ENCODE peak calls at places on chromosomes 12 and 14, in ten cellular contexts. One of them, this sample, is unnamed.

GRCh38 chr12:106058256-106059182 is 80.2 kb downstream of the NUAK1 start:
- DNase-seq in heart right ventricle: no peak
- DNase-seq in psoas muscle: no peak
- DNase-seq in stomach: no peak
- DNase-seq in Calu3: no peak
- DNase-seq in NCI-H1092: no peak
- DNase-seq in astrocyte of the spinal cord: peak; percentile 43
- DNase-seq in A549: no peak
- DNase-seq in endothelial cell: no peak
- DNase-seq in T-helper 17 cell: no peak
- DNase-seq in this sample: no peak

GRCh38 chr12:51687142-51687935 is 96.3 kb downstream of the SCN8A start:
- DNase-seq in heart right ventricle: no peak
- DNase-seq in psoas muscle: no peak
- DNase-seq in stomach: no peak
- DNase-seq in Calu3: no peak
- DNase-seq in NCI-H1092: no peak
- DNase-seq in astrocyte of the spinal cord: peak; percentile 33
- DNase-seq in A549: no peak
- DNase-seq in endothelial cell: no peak
- DNase-seq in T-helper 17 cell: no peak
- DNase-seq in this sample: no peak

GRCh38 chr12:47164730-47165439 is 85.1 kb upstream of the AMIGO2 start:
- DNase-seq in heart right ventricle: no peak
- DNase-seq in psoas muscle: no peak
- DNase-seq in stomach: no peak
- DNase-seq in Calu3: no peak
- DNase-seq in NCI-H1092: no peak
- DNase-seq in astrocyte of the spinal cord: peak; percentile 86
- DNase-seq in A549: no peak
- DNase-seq in endothelial cell: no peak
- DNase-seq in T-helper 17 cell: no peak
- DNase-seq in this sample: no peak

GRCh38 chr12:100675432-100675831 is 101.9 kb downstream of the GAS2L3 start:
- DNase-seq in heart right ventricle: peak; percentile 53
- DNase-seq in psoas muscle: no peak
- DNase-seq in stomach: no peak
- DNase-seq in Calu3: peak; percentile 62
- DNase-seq in NCI-H1092: peak; percentile 22
- DNase-seq in astrocyte of the spinal cord: peak; percentile 74
- DNase-seq in A549: no peak
- DNase-seq in endothelial cell: no peak
- DNase-seq in T-helper 17 cell: no peak
- DNase-seq in this sample: peak; percentile 37

GRCh38 chr12:1918081-1918874 is at the start of gene CACNA2D4:
- DNase-seq in heart right ventricle: no peak
- DNase-seq in psoas muscle: peak; percentile 49
- DNase-seq in stomach: peak; percentile 22
- DNase-seq in Calu3: no peak
- DNase-seq in NCI-H1092: no peak
- DNase-seq in astrocyte of the spinal cord: no peak
- DNase-seq in A549: no peak
- DNase-seq in endothelial cell: no peak
- DNase-seq in T-helper 17 cell: no peak
- DNase-seq in this sample: no peak

GRCh38 chr12:85955127-85955526 is 81.0 kb downstream of the NTS start:
- DNase-seq in heart right ventricle: no peak
- DNase-seq in psoas muscle: no peak
- DNase-seq in stomach: no peak
- DNase-seq in Calu3: no peak
- DNase-seq in NCI-H1092: no peak
- DNase-seq in astrocyte of the spinal cord: peak; percentile 18
- DNase-seq in A549: no peak
- DNase-seq in endothelial cell: no peak
- DNase-seq in T-helper 17 cell: no peak
- DNase-seq in this sample: no peak

GRCh38 chr12:115216300-115216699 is 532.3 kb upstream of the TBX3 start:
- DNase-seq in heart right ventricle: no peak
- DNase-seq in psoas muscle: no peak
- DNase-seq in stomach: no peak
- DNase-seq in Calu3: no peak
- DNase-seq in NCI-H1092: no peak
- DNase-seq in astrocyte of the spinal cord: no peak
- DNase-seq in A549: no peak
- DNase-seq in endothelial cell: no peak
- DNase-seq in T-helper 17 cell: no peak
- DNase-seq in this sample: no peak

GRCh38 chr14:50882932-50883826 is 11.3 kb downstream of the ABHD12B start:
- DNase-seq in heart right ventricle: no peak
- DNase-seq in psoas muscle: no peak
- DNase-seq in stomach: peak; percentile 26
- DNase-seq in Calu3: peak; percentile 64
- DNase-seq in NCI-H1092: no peak
- DNase-seq in astrocyte of the spinal cord: no peak
- DNase-seq in A549: no peak
- DNase-seq in endothelial cell: no peak
- DNase-seq in T-helper 17 cell: no peak
- DNase-seq in this sample: no peak

GRCh38 chr12:40378721-40379120 is 153.9 kb downstream of the LRRK2 start:
- DNase-seq in heart right ventricle: no peak
- DNase-seq in psoas muscle: no peak
- DNase-seq in stomach: no peak
- DNase-seq in Calu3: no peak
- DNase-seq in NCI-H1092: no peak
- DNase-seq in astrocyte of the spinal cord: no peak
- DNase-seq in A549: no peak
- DNase-seq in endothelial cell: no peak
- DNase-seq in T-helper 17 cell: no peak
- DNase-seq in this sample: no peak

GRCh38 chr12:120711411-120711810 is 1.2 kb downstream of the UNC119B start:
- DNase-seq in heart right ventricle: no peak
- DNase-seq in psoas muscle: no peak
- DNase-seq in stomach: no peak
- DNase-seq in Calu3: no peak
- DNase-seq in NCI-H1092: no peak
- DNase-seq in astrocyte of the spinal cord: no peak
- DNase-seq in A549: no peak
- DNase-seq in endothelial cell: no peak
- DNase-seq in T-helper 17 cell: no peak
- DNase-seq in this sample: no peak

GRCh38 chr12:58602736-58603135 is 317.6 kb downstream of the LRIG3 start:
- DNase-seq in heart right ventricle: no peak
- DNase-seq in psoas muscle: no peak
- DNase-seq in stomach: no peak
- DNase-seq in Calu3: no peak
- DNase-seq in NCI-H1092: no peak
- DNase-seq in astrocyte of the spinal cord: no peak
- DNase-seq in A549: no peak
- DNase-seq in endothelial cell: no peak
- DNase-seq in T-helper 17 cell: no peak
- DNase-seq in this sample: no peak

GRCh38 chr12:53221203-53222076 is 10.6 kb downstream of the RARG start:
- DNase-seq in heart right ventricle: peak; percentile 76
- DNase-seq in psoas muscle: peak; percentile 89
- DNase-seq in stomach: peak; percentile 80
- DNase-seq in Calu3: peak; percentile 74
- DNase-seq in NCI-H1092: no peak
- DNase-seq in astrocyte of the spinal cord: peak; percentile 57
- DNase-seq in A549: peak; percentile 75
- DNase-seq in endothelial cell: peak; percentile 69
- DNase-seq in T-helper 17 cell: peak; percentile 38
- DNase-seq in this sample: no peak

GRCh38 chr12:95836630-95837239 is 22.0 kb upstream of the SNRPF start:
- DNase-seq in heart right ventricle: no peak
- DNase-seq in psoas muscle: no peak
- DNase-seq in stomach: no peak
- DNase-seq in Calu3: no peak
- DNase-seq in NCI-H1092: no peak
- DNase-seq in astrocyte of the spinal cord: peak; percentile 69
- DNase-seq in A549: peak; percentile 83
- DNase-seq in endothelial cell: no peak
- DNase-seq in T-helper 17 cell: no peak
- DNase-seq in this sample: peak; percentile 76

GRCh38 chr14:21852061-21852664 is 178.5 kb upstream of the OR4E1 start:
- DNase-seq in heart right ventricle: no peak
- DNase-seq in psoas muscle: peak; percentile 52
- DNase-seq in stomach: peak; percentile 57
- DNase-seq in Calu3: peak; percentile 56
- DNase-seq in NCI-H1092: no peak
- DNase-seq in astrocyte of the spinal cord: peak; percentile 27
- DNase-seq in A549: peak; percentile 38
- DNase-seq in endothelial cell: peak; percentile 70
- DNase-seq in T-helper 17 cell: peak; percentile 36
- DNase-seq in this sample: no peak

GRCh38 chr12:11607313-11608081 is 42.0 kb upstream of the ETV6 start:
- DNase-seq in heart right ventricle: no peak
- DNase-seq in psoas muscle: no peak
- DNase-seq in stomach: no peak
- DNase-seq in Calu3: peak; percentile 11
- DNase-seq in NCI-H1092: no peak
- DNase-seq in astrocyte of the spinal cord: no peak
- DNase-seq in A549: no peak
- DNase-seq in endothelial cell: no peak
- DNase-seq in T-helper 17 cell: no peak
- DNase-seq in this sample: no peak

GRCh38 chr12:107760207-107760816 is 625 bp downstream of the PRDM4 start:
- DNase-seq in heart right ventricle: peak; percentile 6
- DNase-seq in psoas muscle: no peak
- DNase-seq in stomach: no peak
- DNase-seq in Calu3: peak; percentile 29
- DNase-seq in NCI-H1092: peak; percentile 1
- DNase-seq in astrocyte of the spinal cord: no peak
- DNase-seq in A549: peak; percentile 26
- DNase-seq in endothelial cell: peak; percentile 28
- DNase-seq in T-helper 17 cell: peak; percentile 26
- DNase-seq in this sample: no peak

GRCh38 chr12:79119796-79120195 is 255.2 kb downstream of the SYT1 start:
- DNase-seq in heart right ventricle: no peak
- DNase-seq in psoas muscle: no peak
- DNase-seq in stomach: no peak
- DNase-seq in Calu3: peak; percentile 6
- DNase-seq in NCI-H1092: no peak
- DNase-seq in astrocyte of the spinal cord: no peak
- DNase-seq in A549: peak; percentile 26
- DNase-seq in endothelial cell: no peak
- DNase-seq in T-helper 17 cell: no peak
- DNase-seq in this sample: no peak

GRCh38 chr14:56118611-56119181 is 485 bp downstream of the PELI2 start:
- DNase-seq in heart right ventricle: peak; percentile 21
- DNase-seq in psoas muscle: peak; percentile 67
- DNase-seq in stomach: peak; percentile 44
- DNase-seq in Calu3: peak; percentile 15
- DNase-seq in NCI-H1092: no peak
- DNase-seq in astrocyte of the spinal cord: no peak
- DNase-seq in A549: no peak
- DNase-seq in endothelial cell: peak; percentile 47
- DNase-seq in T-helper 17 cell: peak; percentile 14
- DNase-seq in this sample: no peak

GRCh38 chr12:9039397-9039977 is 50.1 kb downstream of the KLRG1 start:
- DNase-seq in heart right ventricle: no peak
- DNase-seq in psoas muscle: no peak
- DNase-seq in stomach: no peak
- DNase-seq in Calu3: peak; percentile 13
- DNase-seq in NCI-H1092: peak; percentile 16
- DNase-seq in astrocyte of the spinal cord: peak; percentile 44
- DNase-seq in A549: peak; percentile 58
- DNase-seq in endothelial cell: no peak
- DNase-seq in T-helper 17 cell: no peak
- DNase-seq in this sample: no peak

GRCh38 chr12:58414398-58414871 is 473.1 kb downstream of the ATP23 start:
- DNase-seq in heart right ventricle: no peak
- DNase-seq in psoas muscle: no peak
- DNase-seq in stomach: no peak
- DNase-seq in Calu3: no peak
- DNase-seq in NCI-H1092: no peak
- DNase-seq in astrocyte of the spinal cord: peak; percentile 69
- DNase-seq in A549: peak; percentile 43
- DNase-seq in endothelial cell: no peak
- DNase-seq in T-helper 17 cell: no peak
- DNase-seq in this sample: no peak

GRCh38 chr12:76587428-76588178 is 28.0 kb upstream of the OSBPL8 start:
- DNase-seq in heart right ventricle: no peak
- DNase-seq in psoas muscle: no peak
- DNase-seq in stomach: no peak
- DNase-seq in Calu3: no peak
- DNase-seq in NCI-H1092: no peak
- DNase-seq in astrocyte of the spinal cord: no peak
- DNase-seq in A549: no peak
- DNase-seq in endothelial cell: no peak
- DNase-seq in T-helper 17 cell: no peak
- DNase-seq in this sample: no peak

GRCh38 chr14:31229638-31230229 is 22.1 kb upstream of the HECTD1 start:
- DNase-seq in heart right ventricle: peak; percentile 46
- DNase-seq in psoas muscle: peak; percentile 84
- DNase-seq in stomach: peak; percentile 86
- DNase-seq in Calu3: peak; percentile 81
- DNase-seq in NCI-H1092: no peak
- DNase-seq in astrocyte of the spinal cord: peak; percentile 87
- DNase-seq in A549: peak; percentile 99
- DNase-seq in endothelial cell: no peak
- DNase-seq in T-helper 17 cell: no peak
- DNase-seq in this sample: peak; percentile 99